ENCODE peak calls at places on chromosomes 3 and 15, in five cellular contexts. C is IMR-90, P is mesenchymal stem cell, X is H9, S is H1. Q is an unnamed sample.

GRCh38 chr3:132016061-132017041 is 18.5 kb downstream of the CPNE4 start:
- DNase-seq in S (no peak), P (no peak), X (no peak), C (no peak), Q (no peak)

GRCh38 chr3:24290596-24290995 is 204.1 kb downstream of the THRB start:
- DNase-seq in X (no peak), C (no peak), P (no peak), S (no peak), Q (no peak)

GRCh38 chr3:15601399-15602145 is at the start of the genes BTD and HACL1:
- DNase-seq in S (peak), X (peak), C (peak), P (peak), Q (peak)

GRCh38 chr3:23909324-23909723 is 7.5 kb downstream of the NKIRAS1 start:
- DNase-seq in X (no peak), C (no peak), P (no peak), S (no peak), Q (no peak)

GRCh38 chr3:136562031-136562430 is 190.1 kb downstream of the STAG1 start:
- DNase-seq in X (no peak), C (no peak), P (no peak), S (no peak), Q (no peak)

GRCh38 chr3:72791132-72791531 is 57.1 kb downstream of the SHQ1 start:
- DNase-seq in X (no peak), C (no peak), S (no peak), P (no peak), Q (no peak)

GRCh38 chr15:74399511-74400312 is 32.3 kb upstream of the CYP11A1 start:
- DNase-seq in S (no peak), C (peak), X (no peak), P (peak), Q (no peak)

GRCh38 chr3:171213178-171213577 is 186.7 kb upstream of the SLC2A2 start:
- DNase-seq in P (no peak), S (no peak), X (no peak), C (no peak), Q (no peak)

GRCh38 chr15:85388506-85388905 is 8.1 kb downstream of the AKAP13 start:
- DNase-seq in C (no peak), S (no peak), P (no peak), X (no peak), Q (no peak)

GRCh38 chr3:45841380-45841700 is 579 bp downstream of the LZTFL1 start:
- DNase-seq in X (peak), P (peak), S (no peak), C (peak), Q (peak)

GRCh38 chr3:161028485-161029018 is 76.6 kb downstream of the B3GALNT1 start:
- DNase-seq in X (no peak), P (no peak), C (no peak), S (peak), Q (no peak)

GRCh38 chr15:89575656-89576416 is 567 bp downstream of the TICRR start:
- DNase-seq in X (peak), S (no peak), C (peak), P (peak), Q (no peak)

GRCh38 chr3:194508486-194509449 is 22.0 kb upstream of the ATP13A3 start:
- DNase-seq in C (no peak), X (no peak), P (no peak), S (no peak), Q (no peak)

GRCh38 chr3:32097768-32098167 is 8.7 kb upstream of the GPD1L start:
- DNase-seq in X (no peak), S (no peak), P (no peak), C (no peak), Q (no peak)

GRCh38 chr3:13876451-13876850 is 3.4 kb downstream of the WNT7A start:
- DNase-seq in S (no peak), C (no peak), X (no peak), P (no peak), Q (no peak)

GRCh38 chr15:32866486-32867312 is 148.9 kb downstream of the GREM1 start:
- DNase-seq in X (no peak), P (peak), S (no peak), C (peak), Q (no peak)

GRCh38 chr15:70704166-70704565 is 59.2 kb downstream of the UACA start:
- DNase-seq in X (no peak), P (no peak), S (no peak), C (no peak), Q (no peak)

GRCh38 chr3:155271343-155271613 is 22.2 kb downstream of the STRIT1 start:
- DNase-seq in X (no peak), S (no peak), C (no peak), P (no peak), Q (no peak)

GRCh38 chr3:155270063-155270462 is 23.4 kb downstream of the STRIT1 start:
- DNase-seq in P (no peak), X (no peak), C (no peak), S (no peak), Q (no peak)

GRCh38 chr3:155270485-155271342 is 22.8 kb downstream of the STRIT1 start:
- DNase-seq in X (peak), C (no peak), P (no peak), S (no peak), Q (no peak)
- H3K14ac ChIP-seq in X (no peak), C (no peak), P (no peak), S (no peak), Q (no peak)

DNA sequence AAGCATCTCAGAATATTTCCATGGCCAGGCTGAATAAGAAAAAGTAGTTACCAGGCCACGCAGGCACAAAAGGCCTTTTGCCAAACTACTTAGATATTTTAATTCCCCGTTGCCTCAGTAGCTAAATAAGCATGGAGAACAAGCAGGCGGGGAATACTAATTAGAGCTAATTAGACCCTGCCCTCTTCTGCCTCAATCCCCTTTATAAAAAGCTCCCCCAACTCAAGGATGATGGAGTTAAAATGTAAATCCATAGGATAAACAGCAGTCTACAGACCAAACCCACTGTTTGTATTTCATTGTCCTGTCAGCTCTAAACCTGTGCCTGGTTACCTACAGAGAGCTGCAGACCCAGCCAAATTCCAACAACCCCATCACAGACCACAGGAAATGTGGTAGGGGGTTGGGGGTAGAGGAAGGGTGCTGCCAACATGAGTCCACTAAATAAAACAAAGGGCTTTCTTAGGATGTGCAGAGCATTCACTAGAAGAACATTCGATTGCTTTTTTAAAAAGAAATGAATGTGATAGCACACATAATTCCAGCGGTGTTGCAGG is 3.9 kb downstream of the ITGB5 start:
- DNase-seq in P (no peak), X (no peak), C (no peak), S (no peak), Q (peak)
- H2BK15ac ChIP-seq in P (no peak), X (no peak), C (peak), S (no peak), Q (no peak)

GRCh38 chr3:140421884-140422283 is 256.0 kb upstream of the TRIM42 start:
- DNase-seq in S (no peak), C (no peak), X (no peak), P (no peak), Q (no peak)

GRCh38 chr3:140427786-140428185 is 250.1 kb upstream of the TRIM42 start:
- DNase-seq in P (no peak), S (no peak), C (no peak), X (no peak), Q (no peak)

GRCh38 chr3:140423146-140423545 is 254.7 kb upstream of the TRIM42 start:
- DNase-seq in S (no peak), P (no peak), C (no peak), X (no peak), Q (no peak)

GRCh38 chr3:140424211-140424610 is 253.7 kb upstream of the TRIM42 start:
- DNase-seq in P (no peak), C (no peak), X (no peak), S (no peak), Q (no peak)

GRCh38 chr3:140424726-140425125 is 253.1 kb upstream of the TRIM42 start:
- DNase-seq in X (no peak), C (no peak), P (no peak), S (no peak), Q (no peak)
- H3K14ac ChIP-seq in X (no peak), C (no peak), P (no peak), S (no peak), Q (no peak)

GRCh38 chr3:30286811-30287210 is 319.6 kb upstream of the TGFBR2 start:
- DNase-seq in S (no peak), X (no peak), C (no peak), P (no peak), Q (no peak)

GRCh38 chr3:30282052-30282708 is 324.2 kb upstream of the TGFBR2 start:
- DNase-seq in P (peak), C (peak), S (peak), X (peak), Q (peak)

GRCh38 chr3:30286007-30286669 is 320.3 kb upstream of the TGFBR2 start:
- DNase-seq in P (peak), C (peak), X (no peak), S (no peak), Q (no peak)

GRCh38 chr3:30288830-30289229 is 317.6 kb upstream of the TGFBR2 start:
- DNase-seq in X (no peak), P (no peak), C (no peak), S (no peak), Q (no peak)

DNA sequence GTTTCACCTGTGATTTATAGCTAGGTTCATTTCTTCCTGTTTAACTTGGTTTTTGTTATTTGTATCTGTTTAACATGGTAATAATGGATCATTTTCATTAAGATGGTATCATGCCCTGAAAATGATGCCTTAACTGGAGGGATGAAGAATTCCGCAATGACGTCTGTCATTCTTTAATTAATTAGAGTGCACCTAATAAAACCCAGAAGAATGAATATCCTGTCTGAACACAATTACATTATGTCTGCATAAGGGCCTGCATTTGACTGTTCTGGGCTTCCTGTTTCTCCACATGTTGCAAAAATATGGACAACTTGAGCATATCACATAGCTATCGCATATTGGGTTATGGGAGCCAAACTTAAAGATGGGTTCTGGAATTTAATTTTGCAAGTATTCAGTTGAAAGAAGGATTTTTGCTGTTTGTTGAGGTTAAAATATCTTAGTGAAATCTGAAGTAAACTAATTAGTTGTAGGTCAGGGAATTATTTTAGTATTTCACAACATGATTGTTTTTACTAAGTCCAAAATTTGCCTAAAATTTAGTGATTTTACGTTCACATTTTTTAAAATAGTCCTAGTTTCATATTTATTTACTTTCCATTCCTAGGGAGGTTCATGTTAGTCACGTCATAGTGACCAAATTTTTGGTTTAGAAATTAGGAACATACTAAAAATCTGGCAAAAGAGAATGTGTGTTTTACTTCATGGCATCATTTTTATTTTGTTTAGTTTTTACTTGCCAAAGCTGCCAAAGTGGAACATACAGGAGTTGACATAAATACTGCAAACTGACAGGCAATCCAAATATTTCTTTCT is 321.0 kb upstream of the TGFBR2 start:
- DNase-seq in S (no peak), P (no peak), C (no peak), X (no peak), Q (no peak)
- H2BK15ac ChIP-seq in S (no peak), P (no peak), C (peak), X (no peak), Q (no peak)

DNA sequence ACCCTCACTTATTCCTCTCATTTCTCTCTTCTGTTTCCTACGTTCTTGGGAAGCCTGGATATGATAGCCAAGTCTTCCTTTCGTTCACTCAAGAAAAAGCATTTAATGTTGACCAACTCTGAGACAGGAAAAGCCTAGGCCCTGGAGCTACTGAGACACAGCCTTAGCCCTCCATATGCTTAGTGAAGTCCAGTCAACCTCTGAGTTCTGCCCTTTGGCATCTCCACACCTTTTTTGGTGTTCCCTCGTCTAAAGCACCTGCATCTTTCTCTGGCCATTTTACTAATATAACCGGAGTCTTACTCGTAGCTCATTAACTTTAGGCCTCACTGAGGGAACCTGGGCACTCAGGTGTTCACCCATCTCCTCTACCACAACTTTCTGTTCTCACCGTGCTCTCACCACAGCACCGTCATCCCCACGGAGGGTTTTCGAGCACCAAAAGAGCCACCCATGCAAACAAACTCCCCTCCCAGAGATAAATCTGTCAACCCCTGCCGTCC is 632 bp downstream of the MTHFS start:
- DNase-seq in X (no peak), S (no peak), C (no peak), P (no peak), Q (no peak)
- H3K14ac ChIP-seq in X (peak), S (no peak), C (peak), P (no peak), Q (no peak)

DNA sequence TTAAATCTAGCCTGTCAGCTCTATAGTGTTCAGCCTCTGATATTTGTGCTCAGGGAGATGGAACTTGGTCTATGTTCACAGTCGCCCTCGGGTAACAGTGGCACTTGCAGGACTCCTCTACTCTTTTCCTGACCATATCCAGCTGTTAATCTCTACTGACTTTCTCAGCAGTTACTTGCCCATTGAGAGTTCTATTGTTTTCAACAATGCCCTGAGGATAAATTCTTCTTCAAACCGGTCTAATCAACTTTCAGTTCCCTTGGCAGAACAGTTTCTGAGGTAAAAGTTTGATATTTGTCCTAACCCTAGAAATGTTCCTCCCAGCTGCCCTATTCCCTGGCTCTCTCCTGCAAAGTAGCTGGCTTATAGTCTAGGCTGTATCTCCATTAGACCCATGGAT is 15.3 kb upstream of the PLAAT1 start:
- DNase-seq in P (no peak), C (no peak), X (no peak), S (no peak), Q (no peak)
- H2BK15ac ChIP-seq in P (no peak), C (no peak), X (no peak), S (no peak), Q (no peak)

GRCh38 chr3:52077900-52078299 is 21.5 kb upstream of the DUSP7 start:
- DNase-seq in S (no peak), C (no peak), P (no peak), X (no peak), Q (no peak)
- H3K14ac ChIP-seq in S (no peak), C (no peak), P (no peak), X (no peak), Q (no peak)

GRCh38 chr3:5015056-5015455 is 35.8 kb downstream of the BHLHE40 start:
- DNase-seq in X (no peak), P (no peak), C (no peak), S (no peak), Q (no peak)

GRCh38 chr3:5014431-5014830 is 35.2 kb downstream of the BHLHE40 start:
- DNase-seq in X (no peak), S (no peak), C (no peak), P (no peak), Q (peak)

GRCh38 chr3:5019411-5020261 is 40.4 kb downstream of the BHLHE40 start:
- DNase-seq in X (no peak), P (no peak), S (no peak), C (no peak), Q (no peak)

GRCh38 chr3:5017953-5018531 is 38.8 kb downstream of the BHLHE40 start:
- DNase-seq in X (no peak), C (no peak), P (no peak), S (no peak), Q (no peak)

DNA sequence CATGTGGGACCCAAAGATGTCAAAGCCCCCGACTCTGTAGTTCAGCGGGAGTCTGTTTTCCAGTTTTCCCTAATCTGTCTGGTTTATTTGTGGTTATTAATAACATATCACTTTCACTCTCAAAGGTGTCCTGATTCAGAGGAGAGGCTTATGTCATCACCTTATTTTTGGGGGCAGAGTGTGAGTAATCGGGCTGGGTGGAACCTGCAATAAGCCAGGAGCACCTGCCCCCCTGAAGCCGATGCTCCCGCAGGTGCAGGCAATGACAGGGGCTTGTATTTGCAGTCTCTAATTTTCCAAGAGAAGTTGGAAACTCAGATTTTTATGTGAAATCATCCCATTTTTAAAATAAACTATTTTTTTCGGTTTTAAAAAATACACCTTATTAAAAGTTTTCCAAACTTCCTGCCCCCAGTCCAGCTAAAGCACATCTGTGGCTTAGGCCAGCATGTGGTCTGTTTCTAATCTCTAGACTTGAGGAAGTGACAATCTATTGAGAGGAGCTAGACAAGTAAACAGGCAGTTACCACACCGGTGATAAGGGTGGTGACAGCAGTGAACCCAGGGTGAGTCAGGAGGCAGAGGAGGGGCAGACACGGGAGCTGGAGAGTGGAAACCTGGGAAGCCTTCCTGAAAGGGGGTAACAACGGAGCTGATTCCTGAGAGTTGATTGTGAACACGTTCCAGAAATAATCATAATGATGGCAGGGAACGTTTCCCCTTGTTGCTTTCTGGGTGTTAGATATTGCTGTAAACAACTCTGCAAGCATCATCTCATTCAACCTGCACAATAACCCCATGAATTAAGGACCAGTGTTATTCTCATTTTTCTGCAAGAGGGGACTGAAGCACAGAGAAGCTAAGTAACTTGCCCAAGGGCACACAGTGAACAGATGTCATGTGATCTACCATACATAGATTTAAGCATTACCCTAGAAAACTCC is 37.3 kb downstream of the BHLHE40 start:
- DNase-seq in C (peak), S (no peak), P (peak), X (no peak), Q (no peak)
- H2BK15ac ChIP-seq in C (peak), S (no peak), P (no peak), X (no peak), Q (no peak)

GRCh38 chr3:64354956-64355355 is 129.7 kb upstream of the PRICKLE2 start:
- DNase-seq in S (no peak), P (peak), C (no peak), X (no peak), Q (no peak)

GRCh38 chr3:64353256-64353655 is 128.0 kb upstream of the PRICKLE2 start:
- DNase-seq in C (peak), X (no peak), P (peak), S (no peak), Q (no peak)

GRCh38 chr3:64351713-64352595 is 126.7 kb upstream of the PRICKLE2 start:
- DNase-seq in X (no peak), P (peak), C (peak), S (no peak), Q (no peak)

GRCh38 chr3:64354221-64354620 is 129.0 kb upstream of the PRICKLE2 start:
- DNase-seq in C (peak), X (no peak), P (peak), S (no peak), Q (no peak)

GRCh38 chr3:64352596-64352989 is 127.3 kb upstream of the PRICKLE2 start:
- DNase-seq in X (no peak), P (peak), C (no peak), S (no peak), Q (no peak)
- H3K14ac ChIP-seq in X (no peak), P (no peak), C (peak), S (no peak), Q (no peak)